ENCODE peak calls at places on chromosomes 6 and 20, in four cellular contexts. One of them, this sample, is unnamed.

GRCh38 chr6:6131492-6132109 is 124.9 kb upstream of the NRN1 start:
- DNase-seq in H9: peak
- DNase-seq in mesenchymal stem cell: no peak
- DNase-seq in neuronal stem cell: peak
- DNase-seq in this sample: no peak

GRCh38 chr6:15615837-15616236 is 47.0 kb downstream of the DTNBP1 start:
- DNase-seq in H9: no peak
- DNase-seq in mesenchymal stem cell: peak
- DNase-seq in neuronal stem cell: no peak
- DNase-seq in this sample: peak

GRCh38 chr6:89961481-89961880 is 67.2 kb downstream of the GJA10 start:
- DNase-seq in H9: no peak
- DNase-seq in mesenchymal stem cell: no peak
- DNase-seq in neuronal stem cell: no peak
- DNase-seq in this sample: no peak

GRCh38 chr6:53579338-53579737 is 34.4 kb upstream of the GCLC start:
- DNase-seq in H9: no peak
- DNase-seq in mesenchymal stem cell: no peak
- DNase-seq in neuronal stem cell: no peak
- DNase-seq in this sample: no peak

GRCh38 chr6:100488231-100488630 is 23.5 kb upstream of the SIM1 start:
- DNase-seq in H9: no peak
- DNase-seq in mesenchymal stem cell: no peak
- DNase-seq in neuronal stem cell: no peak
- DNase-seq in this sample: no peak

GRCh38 chr6:80132942-80133517 is 26.6 kb downstream of the BCKDHB start:
- DNase-seq in H9: peak
- DNase-seq in mesenchymal stem cell: peak
- DNase-seq in neuronal stem cell: peak
- DNase-seq in this sample: peak

GRCh38 chr6:109093732-109094131 is 914 bp downstream of the SESN1 start:
- DNase-seq in H9: no peak
- DNase-seq in mesenchymal stem cell: peak
- DNase-seq in neuronal stem cell: no peak
- DNase-seq in this sample: peak

GRCh38 chr6:43123691-43124314 is 47.3 kb upstream of the SRF start:
- DNase-seq in H9: no peak
- DNase-seq in mesenchymal stem cell: no peak
- DNase-seq in neuronal stem cell: no peak
- DNase-seq in this sample: no peak

GRCh38 chr20:8219403-8219802 is 87.3 kb downstream of the PLCB1 start:
- DNase-seq in H9: no peak
- DNase-seq in mesenchymal stem cell: no peak
- DNase-seq in neuronal stem cell: no peak
- DNase-seq in this sample: no peak

GRCh38 chr20:10094566-10095173 is 59.9 kb downstream of the ANKEF1 start:
- DNase-seq in H9: no peak
- DNase-seq in mesenchymal stem cell: no peak
- DNase-seq in neuronal stem cell: no peak
- DNase-seq in this sample: no peak

GRCh38 chr6:130203370-130203769 is 19.4 kb downstream of the SAMD3 start:
- DNase-seq in H9: no peak
- DNase-seq in mesenchymal stem cell: no peak
- DNase-seq in neuronal stem cell: no peak
- DNase-seq in this sample: no peak

GRCh38 chr6:3363296-3364025 is 93.4 kb downstream of the SLC22A23 start:
- DNase-seq in H9: no peak
- DNase-seq in mesenchymal stem cell: no peak
- DNase-seq in neuronal stem cell: no peak
- DNase-seq in this sample: no peak

GRCh38 chr20:53957421-53958172 is 112.8 kb downstream of the BCAS1 start:
- DNase-seq in H9: no peak
- DNase-seq in mesenchymal stem cell: no peak
- DNase-seq in neuronal stem cell: no peak
- DNase-seq in this sample: peak

GRCh38 chr6:22221211-22221610 is 75.6 kb downstream of the PRL start:
- DNase-seq in H9: no peak
- DNase-seq in mesenchymal stem cell: no peak
- DNase-seq in neuronal stem cell: no peak
- DNase-seq in this sample: peak

GRCh38 chr6:20715135-20715806 is 181.0 kb downstream of the CDKAL1 start:
- DNase-seq in H9: no peak
- DNase-seq in mesenchymal stem cell: no peak
- DNase-seq in neuronal stem cell: no peak
- DNase-seq in this sample: no peak

GRCh38 chr20:36353740-36354139 is 47.6 kb downstream of the DLGAP4 start:
- DNase-seq in H9: no peak
- DNase-seq in mesenchymal stem cell: no peak
- DNase-seq in neuronal stem cell: no peak
- DNase-seq in this sample: no peak

GRCh38 chr20:4896971-4897497 is 104.3 kb downstream of the SLC23A2 start:
- DNase-seq in H9: peak
- DNase-seq in mesenchymal stem cell: no peak
- DNase-seq in neuronal stem cell: no peak
- DNase-seq in this sample: no peak

GRCh38 chr20:62523473-62524203 is 47.8 kb upstream of the GATA5 start:
- DNase-seq in H9: peak
- DNase-seq in mesenchymal stem cell: no peak
- DNase-seq in neuronal stem cell: no peak
- DNase-seq in this sample: no peak

GRCh38 chr6:147715035-147715434 is 206.5 kb downstream of the SAMD5 start:
- DNase-seq in H9: no peak
- DNase-seq in mesenchymal stem cell: no peak
- DNase-seq in neuronal stem cell: no peak
- DNase-seq in this sample: no peak

GRCh38 chr6:152096863-152097496 is 289.5 kb downstream of the ESR1 start:
- DNase-seq in H9: no peak
- DNase-seq in mesenchymal stem cell: peak
- DNase-seq in neuronal stem cell: no peak
- DNase-seq in this sample: peak

GRCh38 chr6:152086223-152086873 is 278.9 kb downstream of the ESR1 start:
- DNase-seq in H9: no peak
- DNase-seq in mesenchymal stem cell: no peak
- DNase-seq in neuronal stem cell: no peak
- DNase-seq in this sample: no peak

GRCh38 chr20:13261460-13262301 is 40.6 kb downstream of the ISM1 start:
- DNase-seq in H9: peak
- DNase-seq in mesenchymal stem cell: peak
- DNase-seq in neuronal stem cell: peak
- DNase-seq in this sample: peak

GRCh38 chr6:11885159-11885558 is 106.6 kb upstream of the ADTRP start:
- DNase-seq in H9: no peak
- DNase-seq in mesenchymal stem cell: no peak
- DNase-seq in neuronal stem cell: no peak
- DNase-seq in this sample: no peak

GRCh38 chr6:148521158-148521557 is 178.5 kb downstream of the SASH1 start:
- DNase-seq in H9: no peak
- DNase-seq in mesenchymal stem cell: no peak
- DNase-seq in neuronal stem cell: no peak
- DNase-seq in this sample: no peak

GRCh38 chr6:51350308-51350904 is 531.7 kb downstream of the TFAP2B start:
- DNase-seq in H9: no peak
- DNase-seq in mesenchymal stem cell: peak
- DNase-seq in neuronal stem cell: no peak
- DNase-seq in this sample: no peak

GRCh38 chr20:48180039-48180438 is 394.8 kb upstream of the SULF2 start:
- DNase-seq in H9: no peak
- DNase-seq in mesenchymal stem cell: peak
- DNase-seq in neuronal stem cell: no peak
- DNase-seq in this sample: no peak

GRCh38 chr6:46299253-46299652 is 128.5 kb upstream of the ENPP5 start:
- DNase-seq in H9: no peak
- DNase-seq in mesenchymal stem cell: no peak
- DNase-seq in neuronal stem cell: no peak
- DNase-seq in this sample: no peak

GRCh38 chr6:109356237-109356636 is 26.0 kb downstream of the CD164 start:
- DNase-seq in H9: no peak
- DNase-seq in mesenchymal stem cell: no peak
- DNase-seq in neuronal stem cell: no peak
- DNase-seq in this sample: no peak

GRCh38 chr6:35391240-35391968 is 49.0 kb downstream of the PPARD start:
- DNase-seq in H9: no peak
- DNase-seq in mesenchymal stem cell: peak
- DNase-seq in neuronal stem cell: no peak
- DNase-seq in this sample: peak

GRCh38 chr6:12126051-12126450 is 113.9 kb downstream of the HIVEP1 start:
- DNase-seq in H9: no peak
- DNase-seq in mesenchymal stem cell: no peak
- DNase-seq in neuronal stem cell: no peak
- DNase-seq in this sample: no peak

GRCh38 chr6:97703661-97704060 is 420.6 kb upstream of the MMS22L start:
- DNase-seq in H9: no peak
- DNase-seq in mesenchymal stem cell: no peak
- DNase-seq in neuronal stem cell: no peak
- DNase-seq in this sample: no peak

GRCh38 chr6:95544517-95545225 is 32.7 kb upstream of the MANEA start:
- DNase-seq in H9: no peak
- DNase-seq in mesenchymal stem cell: no peak
- DNase-seq in neuronal stem cell: no peak
- DNase-seq in this sample: no peak

GRCh38 chr6:143414769-143415168 is 35.7 kb downstream of the ADAT2 start:
- DNase-seq in H9: no peak
- DNase-seq in mesenchymal stem cell: no peak
- DNase-seq in neuronal stem cell: no peak
- DNase-seq in this sample: no peak

GRCh38 chr20:272718-273117 is 15.2 kb downstream of the DEFB132 start:
- DNase-seq in H9: no peak
- DNase-seq in mesenchymal stem cell: no peak
- DNase-seq in neuronal stem cell: no peak
- DNase-seq in this sample: no peak

GRCh38 chr6:37306624-37307222 is 47.1 kb upstream of the RNF8 start:
- DNase-seq in H9: no peak
- DNase-seq in mesenchymal stem cell: no peak
- DNase-seq in neuronal stem cell: no peak
- DNase-seq in this sample: no peak

GRCh38 chr6:11890209-11890608 is 111.6 kb upstream of the ADTRP start:
- DNase-seq in H9: no peak
- DNase-seq in mesenchymal stem cell: no peak
- DNase-seq in neuronal stem cell: no peak
- DNase-seq in this sample: no peak

GRCh38 chr20:48740714-48741113 is 87.1 kb downstream of the PREX1 start:
- DNase-seq in H9: no peak
- DNase-seq in mesenchymal stem cell: no peak
- DNase-seq in neuronal stem cell: no peak
- DNase-seq in this sample: no peak

GRCh38 chr6:28980137-28980796 is 24.8 kb downstream of the ZNF311 start:
- DNase-seq in H9: no peak
- DNase-seq in mesenchymal stem cell: no peak
- DNase-seq in neuronal stem cell: no peak
- DNase-seq in this sample: no peak

GRCh38 chr20:15362849-15363248 is 1025.4 kb upstream of the FLRT3 start:
- DNase-seq in H9: no peak
- DNase-seq in mesenchymal stem cell: no peak
- DNase-seq in neuronal stem cell: no peak
- DNase-seq in this sample: no peak
- H3K4me2 ChIP-seq in H9: no peak
- H3K4me2 ChIP-seq in mesenchymal stem cell: no peak
- H3K4me2 ChIP-seq in neuronal stem cell: no peak
- H3K4me2 ChIP-seq in this sample: no peak

DNA sequence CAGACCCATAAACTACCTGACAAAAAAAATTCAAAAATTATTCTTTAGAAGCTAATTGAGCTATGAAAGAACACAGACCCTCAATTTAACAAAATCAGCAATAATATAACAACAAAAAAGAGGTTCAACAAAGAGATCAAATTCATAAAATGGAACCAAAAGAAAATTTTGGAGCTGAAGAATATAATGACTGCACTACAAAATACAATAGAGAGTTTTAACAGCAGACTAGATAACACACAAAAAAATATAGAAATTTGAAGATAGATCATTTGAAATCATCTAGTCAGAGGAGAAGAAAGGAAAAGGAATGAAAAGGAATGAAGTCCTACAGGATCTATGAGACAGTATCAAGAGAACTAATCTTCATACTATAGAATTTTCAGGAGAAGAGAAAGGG is 422.1 kb downstream of the PAX1 start:
- DNase-seq in H9: no peak
- DNase-seq in mesenchymal stem cell: no peak
- DNase-seq in neuronal stem cell: no peak
- DNase-seq in this sample: no peak
- H3K4ac ChIP-seq in H9: no peak
- H3K4ac ChIP-seq in mesenchymal stem cell: no peak
- H3K4ac ChIP-seq in neuronal stem cell: no peak
- H3K4ac ChIP-seq in this sample: no peak

GRCh38 chr6:139376604-139377218 is 2.3 kb upstream of the CITED2 start:
- DNase-seq in H9: no peak
- DNase-seq in mesenchymal stem cell: peak
- DNase-seq in neuronal stem cell: no peak
- DNase-seq in this sample: peak

GRCh38 chr6:139380168-139380567 is 5.7 kb upstream of the CITED2 start:
- DNase-seq in H9: no peak
- DNase-seq in mesenchymal stem cell: no peak
- DNase-seq in neuronal stem cell: no peak
- DNase-seq in this sample: no peak

GRCh38 chr6:139378882-139379341 is 4.5 kb upstream of the CITED2 start:
- DNase-seq in H9: no peak
- DNase-seq in mesenchymal stem cell: no peak
- DNase-seq in neuronal stem cell: no peak
- DNase-seq in this sample: peak

GRCh38 chr6:139376054-139376355 is 1.6 kb upstream of the CITED2 start:
- DNase-seq in H9: no peak
- DNase-seq in mesenchymal stem cell: peak
- DNase-seq in neuronal stem cell: no peak
- DNase-seq in this sample: no peak

DNA sequence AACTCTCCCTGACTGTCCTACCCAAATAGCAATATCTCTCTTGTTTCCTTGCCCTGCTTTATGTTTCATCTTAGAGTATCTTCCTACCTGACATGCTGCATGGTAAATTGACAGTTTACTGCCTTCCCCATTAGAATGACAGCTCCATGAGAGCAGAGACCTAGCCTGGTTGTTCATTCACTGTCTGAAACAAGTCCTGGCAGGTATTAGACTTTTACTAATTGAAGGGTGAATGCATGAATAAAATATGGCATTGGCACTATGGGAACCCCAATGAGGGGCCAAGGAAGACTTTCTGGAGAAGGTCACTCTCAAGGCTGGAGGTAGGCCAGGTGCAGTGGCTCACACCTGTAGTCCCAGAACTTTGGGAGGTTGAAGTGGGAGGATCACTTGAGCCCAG is 3.8 kb upstream of the CITED2 start:
- DNase-seq in H9: no peak
- DNase-seq in mesenchymal stem cell: no peak
- DNase-seq in neuronal stem cell: no peak
- DNase-seq in this sample: no peak
- H3K4me2 ChIP-seq in H9: no peak
- H3K4me2 ChIP-seq in mesenchymal stem cell: no peak
- H3K4me2 ChIP-seq in neuronal stem cell: no peak
- H3K4me2 ChIP-seq in this sample: no peak

GRCh38 chr6:25181923-25182322 is 97.3 kb upstream of the CARMIL1 start:
- DNase-seq in H9: no peak
- DNase-seq in mesenchymal stem cell: no peak
- DNase-seq in neuronal stem cell: no peak
- DNase-seq in this sample: peak
- H3K4ac ChIP-seq in H9: no peak
- H3K4ac ChIP-seq in mesenchymal stem cell: no peak
- H3K4ac ChIP-seq in neuronal stem cell: no peak
- H3K4ac ChIP-seq in this sample: peak